ENCODE peak calls at places on chromosomes 5 and 9, in eight cellular contexts. W, C, Q, P, Y, F, J and E are unnamed samples.

GRCh38 chr5:101102506-101102905 is 199.4 kb upstream of the ST8SIA4 start:
- DNase-seq in W (no peak), C (no peak), Q (no peak), P (no peak), Y (no peak), F (peak), J (no peak), E (no peak)

GRCh38 chr9:125119643-125120286 is 23.6 kb downstream of the SCAI start:
- DNase-seq in W (no peak), C (no peak), Q (no peak), P (no peak), Y (no peak), F (no peak), J (no peak), E (no peak)

GRCh38 chr5:1007221-1007680 is 1.4 kb upstream of the NKD2 start:
- DNase-seq in W (peak), C (no peak), Q (no peak), P (peak), Y (peak), F (no peak), J (peak), E (peak)

GRCh38 chr9:137083418-137084004 is 3.3 kb upstream of the MAN1B1 start:
- DNase-seq in W (peak), C (no peak), Q (peak), P (no peak), Y (peak), F (peak), J (no peak), E (peak)

GRCh38 chr5:145971108-145971507 is 34.7 kb downstream of the SH3RF2 start:
- DNase-seq in W (no peak), C (no peak), Q (no peak), P (no peak), Y (no peak), F (no peak), J (no peak), E (no peak)

GRCh38 chr5:65734921-65735320 is 12.9 kb downstream of the NLN start:
- DNase-seq in W (no peak), C (no peak), Q (no peak), P (no peak), Y (no peak), F (no peak), J (no peak), E (no peak)

GRCh38 chr9:112012026-112012902 is 115.7 kb downstream of the UGCG start:
- DNase-seq in W (peak), C (no peak), Q (peak), P (peak), Y (peak), F (peak), J (peak), E (peak)

GRCh38 chr9:35162605-35163315 is 951 bp downstream of the UNC13B start:
- DNase-seq in W (no peak), C (no peak), Q (no peak), P (no peak), Y (no peak), F (no peak), J (no peak), E (no peak)

GRCh38 chr5:150103678-150104549 is 17.6 kb upstream of the CSF1R start:
- DNase-seq in W (no peak), C (no peak), Q (no peak), P (no peak), Y (peak), F (peak), J (no peak), E (no peak)

GRCh38 chr9:34884732-34885131 is 73.4 kb upstream of the PHF24 start:
- DNase-seq in W (no peak), C (no peak), Q (no peak), P (no peak), Y (no peak), F (no peak), J (no peak), E (no peak)

GRCh38 chr5:93915142-93915553 is 173.7 kb upstream of the POU5F2 start:
- DNase-seq in W (no peak), C (no peak), Q (no peak), P (no peak), Y (no peak), F (peak), J (no peak), E (no peak)

GRCh38 chr9:34127035-34127948 is 794 bp upstream of the DCAF12 start:
- DNase-seq in W (no peak), C (no peak), Q (no peak), P (no peak), Y (no peak), F (no peak), J (peak), E (no peak)

GRCh38 chr9:92444841-92445240 is 20.6 kb upstream of the OMD start:
- DNase-seq in W (no peak), C (no peak), Q (no peak), P (no peak), Y (no peak), F (no peak), J (no peak), E (no peak)

GRCh38 chr9:106963684-106964083 is 100.7 kb downstream of the ZNF462 start:
- DNase-seq in W (no peak), C (no peak), Q (no peak), P (no peak), Y (no peak), F (no peak), J (no peak), E (no peak)

GRCh38 chr5:134997015-134997414 is 29.3 kb downstream of the CATSPER3 start:
- DNase-seq in W (no peak), C (no peak), Q (no peak), P (no peak), Y (no peak), F (no peak), J (no peak), E (no peak)

GRCh38 chr9:131965841-131966240 is 113.8 kb downstream of the MED27 start:
- DNase-seq in W (no peak), C (no peak), Q (no peak), P (no peak), Y (no peak), F (no peak), J (no peak), E (no peak)

GRCh38 chr9:76617510-76618194 is 146.6 kb upstream of the PCA3 start:
- DNase-seq in W (no peak), C (no peak), Q (no peak), P (no peak), Y (no peak), F (no peak), J (peak), E (no peak)

GRCh38 chr5:135883026-135883425 is 12.6 kb downstream of the IL9 start:
- DNase-seq in W (no peak), C (no peak), Q (no peak), P (no peak), Y (no peak), F (no peak), J (no peak), E (no peak)

GRCh38 chr5:16709691-16710420 is 93.1 kb upstream of the RETREG1 start:
- DNase-seq in W (no peak), C (no peak), Q (no peak), P (no peak), Y (no peak), F (no peak), J (no peak), E (no peak)

GRCh38 chr5:154058055-154059038 is 19.6 kb downstream of the MFAP3 start:
- DNase-seq in W (peak), C (no peak), Q (no peak), P (no peak), Y (peak), F (no peak), J (no peak), E (no peak)

GRCh38 chr5:4576161-4576748 is 563.9 kb upstream of the ADAMTS16 start:
- DNase-seq in W (no peak), C (no peak), Q (no peak), P (no peak), Y (no peak), F (no peak), J (no peak), E (no peak)

GRCh38 chr9:134648701-134649525 is 7.3 kb downstream of the COL5A1 start:
- DNase-seq in W (no peak), C (no peak), Q (no peak), P (peak), Y (no peak), F (no peak), J (no peak), E (peak)

GRCh38 chr9:120729796-120730195 is 15.5 kb upstream of the MEGF9 start:
- DNase-seq in W (no peak), C (no peak), Q (no peak), P (no peak), Y (no peak), F (no peak), J (no peak), E (no peak)

GRCh38 chr9:113154471-113154870 is 3.7 kb downstream of the SLC31A2 start:
- DNase-seq in W (no peak), C (no peak), Q (no peak), P (no peak), Y (no peak), F (no peak), J (no peak), E (no peak)

GRCh38 chr9:3751125-3751758 is 225.4 kb upstream of the RFX3 start:
- DNase-seq in W (no peak), C (no peak), Q (no peak), P (no peak), Y (no peak), F (no peak), J (no peak), E (no peak)

GRCh38 chr5:180021900-180022299 is 49.7 kb downstream of the RNF130 start:
- DNase-seq in W (no peak), C (no peak), Q (no peak), P (no peak), Y (no peak), F (no peak), J (no peak), E (no peak)

GRCh38 chr9:91416086-91416712 is 7.4 kb downstream of the NFIL3 start:
- DNase-seq in W (no peak), C (no peak), Q (no peak), P (no peak), Y (no peak), F (no peak), J (no peak), E (no peak)

GRCh38 chr9:111900934-111901612 is 4.5 kb downstream of the UGCG start:
- DNase-seq in W (no peak), C (no peak), Q (no peak), P (no peak), Y (no peak), F (no peak), J (no peak), E (no peak)

GRCh38 chr5:124659798-124660197 is 86.6 kb downstream of the ZNF608 start:
- DNase-seq in W (no peak), C (no peak), Q (no peak), P (no peak), Y (no peak), F (no peak), J (no peak), E (no peak)

GRCh38 chr5:180596668-180597231 is 5.5 kb upstream of the SCGB3A1 start:
- DNase-seq in W (no peak), C (no peak), Q (no peak), P (no peak), Y (peak), F (no peak), J (no peak), E (no peak)

GRCh38 chr5:153965102-153965645 is 73.5 kb downstream of the FAM114A2 start:
- DNase-seq in W (peak), C (no peak), Q (no peak), P (no peak), Y (peak), F (peak), J (peak), E (no peak)

GRCh38 chr5:72453260-72453775 is 53.9 kb downstream of the ZNF366 start:
- DNase-seq in W (no peak), C (no peak), Q (no peak), P (no peak), Y (no peak), F (no peak), J (no peak), E (no peak)

GRCh38 chr9:97554566-97555075 is 53.2 kb downstream of the TMOD1 start:
- DNase-seq in W (no peak), C (no peak), Q (no peak), P (no peak), Y (no peak), F (no peak), J (no peak), E (no peak)

GRCh38 chr9:120714846-120715231 is 569 bp upstream of the MEGF9 start:
- DNase-seq in W (no peak), C (no peak), Q (no peak), P (no peak), Y (no peak), F (no peak), J (peak), E (no peak)

GRCh38 chr5:147685991-147686390 is 96.5 kb downstream of the JAKMIP2 start:
- DNase-seq in W (no peak), C (no peak), Q (no peak), P (no peak), Y (no peak), F (no peak), J (no peak), E (no peak)

DNA sequence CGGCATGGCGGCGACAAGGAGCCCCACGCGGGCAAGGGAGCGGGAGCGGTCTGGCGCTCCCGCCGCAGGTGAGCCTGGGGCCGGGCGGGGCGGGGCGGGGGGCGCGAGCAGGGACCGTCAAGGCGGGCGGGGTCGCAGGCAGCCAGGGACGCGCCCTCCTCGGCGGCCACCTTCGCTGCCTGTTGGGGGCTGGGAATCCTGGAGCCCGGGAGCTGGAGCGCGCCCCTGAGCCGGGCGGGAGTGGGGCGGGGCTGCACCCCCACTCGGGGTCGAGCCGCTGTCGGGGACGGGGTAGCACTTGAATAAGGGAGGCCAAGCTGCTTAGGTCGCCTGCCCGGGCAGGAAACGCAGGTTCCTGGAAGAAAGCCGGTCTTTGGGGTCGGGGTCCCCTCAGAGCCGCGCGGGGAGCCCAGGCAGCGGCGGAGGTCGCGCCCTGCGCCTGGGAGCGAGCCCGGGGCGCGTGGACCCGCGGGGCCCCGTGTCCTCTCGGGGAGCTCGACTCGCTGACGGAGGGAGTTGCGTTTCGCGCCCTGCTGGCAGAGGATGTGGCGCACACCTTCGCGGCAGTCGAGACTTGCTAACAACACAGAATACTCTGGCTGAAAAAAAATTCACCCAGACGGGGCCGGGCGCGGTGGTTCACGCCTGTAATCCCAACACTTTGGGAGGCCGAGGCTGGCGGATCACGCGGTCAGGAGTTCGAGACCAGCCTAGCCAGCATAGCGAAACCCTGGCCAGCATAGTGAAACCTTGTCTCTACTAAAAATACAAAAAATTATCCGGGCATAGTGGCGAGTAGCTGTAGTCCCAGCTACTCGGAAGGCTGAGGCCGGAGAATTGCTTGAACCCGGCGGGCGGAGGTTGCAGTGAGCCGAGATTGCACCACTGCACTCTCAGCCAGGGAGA is 552 bp downstream of the OTULINL start:
- DNase-seq in W (peak), C (no peak), Q (peak), P (peak), Y (peak), F (peak), J (peak), E (peak)
- TF ChIP-seq CTCF in W (peak), C (no peak), Q (no peak), P (peak), Y (peak), F (no peak), J (no peak), E (peak)

DNA sequence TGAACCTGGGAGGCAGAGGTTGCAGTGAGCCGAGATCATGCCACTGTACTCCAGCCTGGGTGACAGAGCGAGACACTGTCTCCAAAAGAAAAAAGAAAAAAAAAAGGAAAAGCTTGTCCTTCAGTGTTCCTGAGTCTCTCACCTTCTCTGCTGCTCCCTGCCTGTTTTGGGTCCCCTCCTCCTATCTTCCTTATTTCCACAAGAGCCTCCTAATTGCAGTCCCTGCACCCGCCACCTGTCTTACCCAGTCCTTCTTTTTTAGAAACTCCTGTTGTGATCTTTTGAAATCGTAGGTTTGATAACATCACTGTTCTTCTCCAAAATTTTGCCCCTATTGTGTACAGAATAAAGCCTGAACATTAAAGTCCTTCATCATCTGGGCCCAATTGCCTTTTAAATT is 234.9 kb downstream of the SH3GL2 start:
- DNase-seq in W (no peak), C (no peak), Q (no peak), P (no peak), Y (no peak), F (no peak), J (no peak), E (no peak)
- H3K27ac ChIP-seq in W (no peak), C (no peak), Q (no peak), P (no peak), Y (no peak), F (no peak), J (no peak), E (no peak)

GRCh38 chr9:129336601-129337286 is 158.7 kb upstream of the IER5L start:
- DNase-seq in W (peak), C (no peak), Q (no peak), P (no peak), Y (peak), F (peak), J (peak), E (peak)
- H3K4me3 ChIP-seq in W (peak), C (peak), Q (peak), P (peak), Y (peak), F (no peak), J (peak), E (peak)

GRCh38 chr5:125961150-125961549 is 462.1 kb upstream of the GRAMD2B start:
- DNase-seq in W (no peak), C (no peak), Q (no peak), P (no peak), Y (no peak), F (no peak), J (no peak), E (no peak)
- TF ChIP-seq CTCF in W (no peak), C (no peak), Q (no peak), P (no peak), Y (no peak), F (no peak), J (no peak), E (no peak)

GRCh38 chr5:10596886-10597451 is 33.1 kb downstream of the ANKRD33B start:
- DNase-seq in W (no peak), C (no peak), Q (no peak), P (no peak), Y (no peak), F (no peak), J (no peak), E (no peak)

GRCh38 chr5:10595305-10595677 is 31.4 kb downstream of the ANKRD33B start:
- DNase-seq in W (no peak), C (no peak), Q (no peak), P (no peak), Y (no peak), F (no peak), J (no peak), E (no peak)

GRCh38 chr5:10595678-10596309 is 31.9 kb downstream of the ANKRD33B start:
- DNase-seq in W (no peak), C (no peak), Q (peak), P (no peak), Y (no peak), F (peak), J (peak), E (no peak)

GRCh38 chr5:10594591-10595210 is 30.8 kb downstream of the ANKRD33B start:
- DNase-seq in W (no peak), C (no peak), Q (no peak), P (no peak), Y (no peak), F (no peak), J (no peak), E (no peak)

GRCh38 chr5:10596310-10596703 is 32.4 kb downstream of the ANKRD33B start:
- DNase-seq in W (no peak), C (no peak), Q (no peak), P (no peak), Y (no peak), F (no peak), J (no peak), E (no peak)
- H3K27ac ChIP-seq in W (peak), C (peak), Q (peak), P (peak), Y (peak), F (peak), J (peak), E (peak)

GRCh38 chr5:39209924-39210323 is 9.4 kb downstream of the FYB1 start:
- DNase-seq in W (peak), C (no peak), Q (no peak), P (no peak), Y (peak), F (no peak), J (no peak), E (no peak)
- H3K4me3 ChIP-seq in W (no peak), C (no peak), Q (no peak), P (no peak), Y (no peak), F (no peak), J (no peak), E (no peak)

GRCh38 chr5:78361226-78361993 is 993 bp downstream of the SCAMP1 start:
- DNase-seq in W (peak), C (no peak), Q (peak), P (peak), Y (peak), F (peak), J (peak), E (no peak)
- TF ChIP-seq CTCF in W (peak), C (peak), Q (no peak), P (peak), Y (peak), F (peak), J (peak), E (no peak)

DNA sequence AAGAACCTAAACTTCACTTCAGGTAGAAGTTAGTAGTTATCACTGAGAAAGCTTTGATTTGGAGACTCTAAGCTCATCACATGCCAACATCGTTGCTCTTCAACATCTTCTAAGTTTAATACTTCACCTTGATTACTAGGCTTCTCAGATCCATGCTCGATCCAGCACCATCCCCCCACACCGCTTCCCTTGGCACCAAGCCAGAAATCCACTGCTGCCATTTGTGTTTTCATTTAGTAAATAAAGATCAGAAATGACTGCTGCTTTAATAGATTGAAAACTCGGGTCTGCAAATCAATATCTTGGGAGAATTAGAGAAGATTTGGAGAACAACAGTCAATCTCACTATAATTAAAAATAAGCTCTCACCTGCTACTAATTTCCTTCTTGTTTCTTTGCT is 214.7 kb upstream of the NR4A3 start:
- DNase-seq in W (no peak), C (no peak), Q (no peak), P (no peak), Y (no peak), F (no peak), J (no peak), E (no peak)
- H3K27ac ChIP-seq in W (no peak), C (no peak), Q (no peak), P (no peak), Y (no peak), F (no peak), J (no peak), E (no peak)

GRCh38 chr9:84929068-84929467 is 259.5 kb downstream of the NTRK2 start:
- DNase-seq in W (no peak), C (no peak), Q (no peak), P (no peak), Y (no peak), F (no peak), J (no peak), E (no peak)
- H3K4me3 ChIP-seq in W (no peak), C (no peak), Q (no peak), P (no peak), Y (no peak), F (no peak), J (no peak), E (no peak)

GRCh38 chr5:173631478-173631877 is 15.0 kb upstream of the BOD1 start:
- DNase-seq in W (no peak), C (no peak), Q (no peak), P (no peak), Y (no peak), F (no peak), J (no peak), E (no peak)

GRCh38 chr5:173630724-173631365 is 14.4 kb upstream of the BOD1 start:
- DNase-seq in W (no peak), C (no peak), Q (no peak), P (no peak), Y (no peak), F (no peak), J (no peak), E (no peak)

GRCh38 chr5:173628501-173628900 is 12.1 kb upstream of the BOD1 start:
- DNase-seq in W (no peak), C (no peak), Q (no peak), P (no peak), Y (no peak), F (no peak), J (no peak), E (no peak)

GRCh38 chr5:173627860-173628392 is 11.5 kb upstream of the BOD1 start:
- DNase-seq in W (no peak), C (no peak), Q (no peak), P (no peak), Y (no peak), F (no peak), J (no peak), E (no peak)

GRCh38 chr5:173629628-173630027 is 13.2 kb upstream of the BOD1 start:
- DNase-seq in W (no peak), C (no peak), Q (no peak), P (no peak), Y (no peak), F (no peak), J (no peak), E (no peak)
- TF ChIP-seq CTCF in W (no peak), C (peak), Q (no peak), P (peak), Y (no peak), F (no peak), J (no peak), E (no peak)